ENCODE peak calls at places on chromosomes 5 and 9, in nine cellular contexts. B is AG10803, U is left ventricle myocardium inferior, V is tibial nerve, N is GM03348, Y is IMR-90, O is pons, K is right atrium auricular region, G is fibroblast of pulmonary artery. C is an unnamed sample.

GRCh38 chr5:25056846-25057245 is 412.1 kb upstream of the CDH10 start:
- DNase-seq in Y (no peak), V (no peak), N (no peak), U (no peak), B (no peak), G (no peak), K (no peak), O (no peak), C (no peak)

GRCh38 chr5:43121565-43122484 is 1.1 kb downstream of the ZNF131 start:
- DNase-seq in B (peak; percentile 56), N (peak; percentile 61), G (peak; percentile 62), Y (peak; percentile 80), U (no peak), O (peak; percentile 52), K (peak; percentile 64), V (no peak), C (peak; percentile 34)

GRCh38 chr5:61010759-61011460 is 65.9 kb downstream of the NDUFAF2 start:
- DNase-seq in U (no peak), G (peak; percentile 30), Y (peak; percentile 13), K (no peak), V (no peak), B (no peak), O (no peak), N (no peak), C (no peak)

GRCh38 chr5:33628781-33629180 is 188.0 kb downstream of the TARS1 start:
- DNase-seq in N (no peak), O (no peak), Y (no peak), U (no peak), V (no peak), K (no peak), G (no peak), B (no peak), C (no peak)

GRCh38 chr5:1037671-1038416 is 29.2 kb downstream of the NKD2 start:
- DNase-seq in B (no peak), O (no peak), K (no peak), U (peak; percentile 14), Y (no peak), V (no peak), N (no peak), G (no peak), C (no peak)

GRCh38 chr5:129377504-129377903 is 82.6 kb upstream of the ADAMTS19 start:
- DNase-seq in O (no peak), K (no peak), N (no peak), G (no peak), V (no peak), Y (no peak), U (no peak), B (no peak), C (no peak)

GRCh38 chr5:84603557-84604185 is 219.0 kb upstream of the EDIL3 start:
- DNase-seq in B (peak; percentile 76), G (peak; percentile 60), U (peak; percentile 18), Y (peak; percentile 88), O (peak; percentile 26), K (no peak), V (peak; percentile 52), N (peak; percentile 57), C (no peak)

GRCh38 chr5:132456553-132457361 is 33.8 kb downstream of the IRF1 start:
- DNase-seq in B (peak; percentile 85), Y (no peak), V (no peak), N (peak; percentile 69), O (no peak), U (peak; percentile 56), G (peak; percentile 79), K (peak; percentile 81), C (no peak)

GRCh38 chr9:83043583-83043982 is 19.4 kb downstream of the RASEF start:
- DNase-seq in Y (no peak), N (peak; percentile 56), V (no peak), U (no peak), G (no peak), B (peak; percentile 85), O (no peak), K (no peak), C (no peak)

GRCh38 chr9:4397917-4398316 is 92.4 kb upstream of the SLC1A1 start:
- DNase-seq in B (peak; percentile 54), N (peak; percentile 75), V (no peak), O (no peak), Y (peak; percentile 49), G (peak; percentile 33), U (no peak), K (no peak), C (no peak)

GRCh38 chr9:120438111-120438510 is 141.9 kb downstream of the CDK5RAP2 start:
- DNase-seq in N (no peak), K (no peak), O (no peak), B (peak; percentile 7), V (no peak), U (no peak), G (peak; percentile 63), Y (peak; percentile 41), C (no peak)

GRCh38 chr5:132385321-132386105 is 16.0 kb downstream of the SLC22A5 start:
- DNase-seq in N (peak; percentile 84), K (no peak), U (no peak), V (no peak), B (peak; percentile 66), Y (peak; percentile 62), G (peak; percentile 75), O (peak; percentile 85), C (no peak)

GRCh38 chr9:21316860-21317259 is 11.7 kb upstream of the IFNA5 start:
- DNase-seq in G (no peak), V (no peak), O (no peak), N (no peak), Y (no peak), B (no peak), K (no peak), U (no peak), C (no peak)

GRCh38 chr9:110971234-110971633 is 67.0 kb downstream of the LPAR1 start:
- DNase-seq in N (no peak), K (no peak), O (peak; percentile 66), G (no peak), Y (no peak), B (no peak), U (no peak), V (no peak), C (no peak)

GRCh38 chr5:143898381-143898780 is 86.4 kb downstream of the HMHB1 start:
- DNase-seq in G (no peak), B (no peak), U (no peak), O (no peak), Y (no peak), N (no peak), K (no peak), V (no peak), C (no peak)

GRCh38 chr5:169548315-169548714 is 35.3 kb upstream of the SPDL1 start:
- DNase-seq in O (peak; percentile 46), G (peak; percentile 71), B (peak; percentile 72), V (no peak), N (peak; percentile 58), U (no peak), Y (peak; percentile 24), K (no peak), C (no peak)

GRCh38 chr5:109105631-109106267 is 304.0 kb downstream of the PJA2 start:
- DNase-seq in B (peak; percentile 94), G (peak; percentile 94), Y (peak; percentile 91), V (no peak), U (no peak), N (peak; percentile 74), O (peak; percentile 37), K (no peak), C (no peak)

GRCh38 chr5:16234598-16234997 is 55.0 kb upstream of the MARCHF11 start:
- DNase-seq in V (no peak), N (no peak), U (no peak), K (no peak), O (no peak), Y (no peak), B (no peak), G (no peak), C (no peak)

GRCh38 chr9:127463891-127464290 is 12.6 kb downstream of the LRSAM1 start:
- DNase-seq in Y (peak; percentile 76), O (no peak), G (peak; percentile 50), N (no peak), K (peak; percentile 62), U (peak; percentile 62), B (no peak), V (no peak), C (no peak)

GRCh38 chr9:132267660-132268059 is 87.1 kb downstream of the SETX start:
- DNase-seq in Y (no peak), N (no peak), G (no peak), B (no peak), V (no peak), K (no peak), U (peak; percentile 41), O (no peak), C (no peak)

GRCh38 chr5:141094481-141095262 is at the start of gene PCDHB2:
- DNase-seq in G (peak; percentile 17), O (peak; percentile 15), Y (peak; percentile 14), N (peak; percentile 75), B (peak; percentile 65), U (no peak), K (no peak), V (no peak), C (no peak)

GRCh38 chr5:136424835-136425694 is 59.7 kb upstream of the TRPC7 start:
- DNase-seq in O (peak; percentile 78), U (peak; percentile 61), G (peak; percentile 61), Y (peak; percentile 33), N (peak; percentile 82), V (peak; percentile 30), K (peak; percentile 62), B (peak; percentile 61), C (no peak)

GRCh38 chr5:177134653-177135225 is 1.2 kb downstream of the NSD1 start:
- DNase-seq in V (no peak), B (no peak), Y (no peak), G (no peak), O (no peak), U (no peak), K (no peak), N (no peak), C (no peak)

GRCh38 chr9:89605181-89606048 is 603 bp downstream of the GADD45G start:
- DNase-seq in B (no peak), Y (peak; percentile 19), G (peak; percentile 36), U (peak; percentile 69), K (peak; percentile 84), N (no peak), O (no peak), V (peak; percentile 23), C (peak; percentile 52)

GRCh38 chr9:83116026-83116425 is 53.1 kb upstream of the RASEF start:
- DNase-seq in V (no peak), O (no peak), N (no peak), B (no peak), G (no peak), K (no peak), U (no peak), Y (no peak), C (no peak)

GRCh38 chr9:6552738-6553121 is 92.8 kb downstream of the GLDC start:
- DNase-seq in G (peak; percentile 47), Y (peak; percentile 56), B (no peak), N (no peak), K (no peak), V (no peak), U (no peak), O (no peak), C (no peak)